ENCODE peak calls at places on chromosome 10, in eight cellular contexts. Q is cardiac muscle cell, R is spleen, K is WTC11, U is nephron progenitor cell, Z is lower lobe of right lung, T is fibroblast of mammary gland, F is cardiac fibroblast. V is an unnamed sample.

GRCh38 chr10:13969792-13970140 is 361.0 kb downstream of the FRMD4A start:
- DNase-seq in Q (no peak), R (no peak), K (no peak), U (no peak), Z (no peak), T (no peak), F (no peak), V (no peak)

GRCh38 chr10:86290933-86291615 is 75.5 kb downstream of the GRID1 start:
- DNase-seq in Q (no peak), R (peak; percentile 59), K (no peak), U (no peak), Z (no peak), T (no peak), F (no peak), V (no peak)

GRCh38 chr10:67518756-67519155 is 177.2 kb downstream of the CTNNA3 start:
- DNase-seq in Q (no peak), R (no peak), K (no peak), U (no peak), Z (no peak), T (no peak), F (no peak), V (no peak)

GRCh38 chr10:57743711-57744110 is 524.0 kb downstream of the IPMK start:
- DNase-seq in Q (no peak), R (no peak), K (no peak), U (no peak), Z (no peak), T (no peak), F (no peak), V (no peak)

GRCh38 chr10:120979435-120980315 is 128.5 kb downstream of the WDR11 start:
- DNase-seq in Q (peak; percentile 56), R (no peak), K (peak; percentile 75), U (peak; percentile 74), Z (peak; percentile 90), T (no peak), F (no peak), V (peak; percentile 12)

GRCh38 chr10:90437452-90437851 is 420.4 kb downstream of the HTR7 start:
- DNase-seq in Q (no peak), R (no peak), K (no peak), U (no peak), Z (no peak), T (no peak), F (peak; percentile 43), V (no peak)

GRCh38 chr10:521261-521660 is 168.2 kb downstream of the DIP2C start:
- DNase-seq in Q (no peak), R (peak; percentile 55), K (no peak), U (no peak), Z (no peak), T (no peak), F (no peak), V (no peak)

GRCh38 chr10:14617850-14618249 is 156.8 kb downstream of the FAM107B start:
- DNase-seq in Q (no peak), R (no peak), K (no peak), U (no peak), Z (no peak), T (peak; percentile 72), F (peak; percentile 49), V (no peak)

GRCh38 chr10:122122493-122122892 is 133.5 kb downstream of the TACC2 start:
- DNase-seq in Q (no peak), R (no peak), K (no peak), U (no peak), Z (no peak), T (no peak), F (peak; percentile 42), V (no peak)

GRCh38 chr10:44680764-44681163 is 230.4 kb upstream of the TMEM72 start:
- DNase-seq in Q (no peak), R (no peak), K (no peak), U (no peak), Z (no peak), T (no peak), F (no peak), V (no peak)

GRCh38 chr10:86024555-86025001 is 342.0 kb downstream of the GRID1 start:
- DNase-seq in Q (peak; percentile 71), R (no peak), K (no peak), U (no peak), Z (no peak), T (no peak), F (no peak), V (no peak)

GRCh38 chr10:83961620-83962019 is 177.7 kb upstream of the GHITM start:
- DNase-seq in Q (no peak), R (no peak), K (no peak), U (no peak), Z (no peak), T (no peak), F (no peak), V (no peak)

GRCh38 chr10:85611746-85612377 is 754.7 kb downstream of the GRID1 start:
- DNase-seq in Q (no peak), R (no peak), K (no peak), U (no peak), Z (no peak), T (no peak), F (no peak), V (no peak)

GRCh38 chr10:2464476-2464875 is 602.9 kb upstream of the PFKP start:
- DNase-seq in Q (no peak), R (no peak), K (no peak), U (no peak), Z (no peak), T (no peak), F (no peak), V (no peak)

GRCh38 chr10:116385994-116386809 is 41.4 kb upstream of the PNLIPRP3 start:
- DNase-seq in Q (peak; percentile 42), R (no peak), K (no peak), U (peak; percentile 13), Z (no peak), T (peak; percentile 37), F (peak; percentile 46), V (peak; percentile 25)

GRCh38 chr10:91409869-91410637 is at the start of gene HECTD2:
- DNase-seq in Q (peak; percentile 89), R (peak; percentile 96), K (peak; percentile 77), U (peak; percentile 86), Z (peak; percentile 90), T (peak; percentile 58), F (peak; percentile 87), V (peak; percentile 84)

GRCh38 chr10:3222068-3222467 is 49.5 kb upstream of the PITRM1 start:
- DNase-seq in Q (no peak), R (no peak), K (no peak), U (no peak), Z (no peak), T (peak; percentile 88), F (no peak), V (peak; percentile 28)

GRCh38 chr10:13787015-13787421 is 200.3 kb downstream of the PRPF18 start:
- DNase-seq in Q (no peak), R (peak; percentile 82), K (no peak), U (no peak), Z (no peak), T (no peak), F (peak; percentile 81), V (peak; percentile 67)

GRCh38 chr10:117684673-117685211 is 142.2 kb downstream of the EMX2 start:
- DNase-seq in Q (no peak), R (no peak), K (peak; percentile 29), U (no peak), Z (peak; percentile 54), T (peak; percentile 55), F (peak; percentile 2), V (no peak)
- TF ChIP-seq CTCF in Q (no peak), R (no peak), K (no peak), U (no peak), Z (peak; percentile 11), T (peak; percentile 31), F (no peak), V (no peak)

GRCh38 chr10:132452216-132452650 is 55.2 kb downstream of the PWWP2B start:
- DNase-seq in Q (no peak), R (peak; percentile 88), K (no peak), U (peak; percentile 25), Z (peak; percentile 59), T (no peak), F (no peak), V (no peak)
- TF ChIP-seq CTCF in Q (no peak), R (no peak), K (no peak), U (peak; percentile 8), Z (peak; percentile 37), T (no peak), F (no peak), V (no peak)

DNA sequence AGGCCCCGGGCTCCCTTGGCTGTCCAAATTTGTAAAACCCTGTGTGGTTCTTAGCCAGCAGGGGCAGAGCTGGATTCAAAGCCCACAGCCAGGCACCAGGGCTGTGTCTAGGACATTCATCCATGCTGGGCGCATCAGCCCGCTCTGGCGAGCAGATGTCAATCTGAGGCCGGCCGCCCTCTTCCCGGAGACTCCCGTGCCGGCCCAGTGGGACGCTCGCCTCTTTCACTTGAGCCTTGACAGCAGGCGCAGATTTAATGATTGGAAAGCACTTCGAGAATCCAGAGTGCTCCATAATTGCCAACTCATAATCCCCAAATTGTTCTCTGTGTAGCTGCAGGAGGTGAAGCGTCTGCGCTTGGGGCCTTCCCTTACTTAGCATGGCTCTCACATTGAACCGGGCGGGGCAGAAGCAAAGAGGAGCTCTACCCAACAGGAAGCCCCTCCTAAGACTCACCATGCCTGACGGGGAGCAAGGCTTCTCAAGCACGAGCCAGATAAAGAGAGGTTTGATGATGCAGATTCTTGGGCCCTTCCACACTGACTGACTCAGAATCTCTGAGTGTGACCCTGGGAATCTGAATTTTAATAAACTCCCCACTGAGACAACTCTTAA is 36.6 kb downstream of the SLIT1 start:
- DNase-seq in Q (no peak), R (no peak), K (no peak), U (no peak), Z (no peak), T (no peak), F (no peak), V (no peak)
- TF ChIP-seq CTCF in Q (no peak), R (no peak), K (no peak), U (no peak), Z (no peak), T (no peak), F (no peak), V (no peak)

GRCh38 chr10:17233534-17233933 is 5.5 kb downstream of the VIM start:
- DNase-seq in Q (no peak), R (no peak), K (no peak), U (no peak), Z (no peak), T (peak; percentile 79), F (peak; percentile 76), V (no peak)

GRCh38 chr10:17236468-17236886 is 8.4 kb downstream of the VIM start:
- DNase-seq in Q (no peak), R (no peak), K (no peak), U (no peak), Z (no peak), T (peak; percentile 16), F (peak; percentile 57), V (no peak)

GRCh38 chr10:17234541-17234940 is 6.5 kb downstream of the VIM start:
- DNase-seq in Q (no peak), R (no peak), K (no peak), U (no peak), Z (no peak), T (no peak), F (no peak), V (no peak)

GRCh38 chr10:17237163-17237562 is 9.1 kb downstream of the VIM start:
- DNase-seq in Q (no peak), R (no peak), K (no peak), U (no peak), Z (no peak), T (no peak), F (no peak), V (no peak)

DNA sequence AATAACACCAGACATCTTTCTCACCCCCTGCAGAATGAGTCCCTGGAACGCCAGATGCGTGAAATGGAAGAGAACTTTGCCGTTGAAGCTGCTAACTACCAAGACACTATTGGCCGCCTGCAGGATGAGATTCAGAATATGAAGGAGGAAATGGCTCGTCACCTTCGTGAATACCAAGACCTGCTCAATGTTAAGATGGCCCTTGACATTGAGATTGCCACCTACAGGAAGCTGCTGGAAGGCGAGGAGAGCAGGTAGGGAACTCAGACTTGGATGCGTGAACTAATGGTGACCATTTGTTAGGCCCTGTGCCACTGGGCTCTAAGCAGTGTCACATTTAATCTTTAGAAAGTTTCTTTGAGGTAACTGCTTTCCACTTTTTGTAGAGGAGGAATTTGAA is 7.1 kb downstream of the VIM start:
- DNase-seq in Q (no peak), R (no peak), K (peak; percentile 14), U (no peak), Z (no peak), T (peak; percentile 47), F (no peak), V (no peak)
- TF ChIP-seq CTCF in Q (peak; percentile 35), R (no peak), K (no peak), U (no peak), Z (no peak), T (peak; percentile 29), F (peak; percentile 35), V (no peak)

V was measured in endothelial cell.